ENCODE peak calls at places on chromosome 14, in seven cellular contexts. L is transverse colon, F is HCT116, E is H1, M is sigmoid colon, G is HL-60, D is HepG2. A is an unnamed sample.
A peak's percentile ranks its signal among the peaks of the same experiment; 100 is the strongest.

GRCh38 chr14:97977711-97978261 is 1180.6 kb downstream of the VRK1 start:
- DNase-seq in M (peak; percentile 91), E (peak; percentile 43), G (no peak), F (no peak), L (peak; percentile 75), D (no peak), A (no peak)

GRCh38 chr14:29262979-29263378 is 496.4 kb downstream of the FOXG1 start:
- DNase-seq in D (no peak), G (no peak), F (no peak), M (no peak), E (no peak), L (no peak), A (no peak)

GRCh38 chr14:31400031-31400638 is 20.2 kb downstream of the HEATR5A start:
- DNase-seq in L (no peak), G (no peak), E (no peak), F (no peak), M (no peak), D (no peak), A (no peak)

GRCh38 chr14:26395726-26396125 is 202.1 kb downstream of the NOVA1 start:
- DNase-seq in E (no peak), F (no peak), L (no peak), G (no peak), D (no peak), M (no peak), A (no peak)

GRCh38 chr14:97381309-97381708 is 584.1 kb downstream of the VRK1 start:
- DNase-seq in D (no peak), G (no peak), L (no peak), E (no peak), F (no peak), M (no peak), A (no peak)

GRCh38 chr14:86826641-86827040 is 1166.3 kb downstream of the GALC start:
- DNase-seq in D (no peak), F (no peak), G (no peak), M (no peak), L (no peak), E (no peak), A (no peak)

GRCh38 chr14:69844171-69844570 is 35.0 kb upstream of the SMOC1 start:
- DNase-seq in D (no peak), G (no peak), F (no peak), E (no peak), L (no peak), M (no peak), A (no peak)

GRCh38 chr14:69005432-69006148 is 26.5 kb upstream of the ACTN1 start:
- DNase-seq in D (peak; percentile 57), L (peak; percentile 51), M (peak; percentile 89), G (no peak), F (peak; percentile 47), E (no peak), A (no peak)

GRCh38 chr14:94689985-94690400 is 77.8 kb downstream of the SERPINA3 start:
- DNase-seq in L (no peak), F (no peak), E (no peak), M (peak; percentile 42), D (no peak), G (no peak), A (no peak)

GRCh38 chr14:88212691-88213090 is 110.4 kb downstream of the KCNK10 start:
- DNase-seq in D (no peak), E (no peak), G (no peak), L (no peak), M (no peak), F (no peak), A (no peak)

GRCh38 chr14:69850086-69850735 is 29.0 kb upstream of the SMOC1 start:
- DNase-seq in G (no peak), M (no peak), E (peak; percentile 43), F (no peak), D (peak; percentile 86), L (no peak), A (peak; percentile 29)

GRCh38 chr14:103542545-103543088 is 13.6 kb downstream of the TRMT61A start:
- DNase-seq in D (no peak), L (peak; percentile 66), F (no peak), M (peak; percentile 86), G (no peak), E (peak; percentile 90), A (peak; percentile 94)

GRCh38 chr14:69629225-69630127 is 18.1 kb downstream of the SUSD6 start:
- DNase-seq in E (no peak), G (no peak), F (no peak), M (no peak), D (no peak), L (no peak), A (no peak)

GRCh38 chr14:70034257-70034656 is 154.5 kb downstream of the SLC8A3 start:
- DNase-seq in L (no peak), F (no peak), E (no peak), M (no peak), G (no peak), D (no peak), A (no peak)

GRCh38 chr14:71362920-71363584 is 455.8 kb downstream of the PCNX1 start:
- DNase-seq in E (no peak), D (no peak), L (no peak), M (no peak), F (no peak), G (no peak), A (no peak)

GRCh38 chr14:89813485-89814080 is 140.9 kb downstream of the EFCAB11 start:
- DNase-seq in G (no peak), D (no peak), L (no peak), F (no peak), M (no peak), E (no peak), A (peak; percentile 67)

GRCh38 chr14:101496779-101497420 is 64.4 kb upstream of the DIO3 start:
- DNase-seq in F (no peak), L (peak; percentile 1), D (no peak), G (no peak), E (no peak), M (peak; percentile 48), A (no peak)

GRCh38 chr14:31243860-31244259 is 36.3 kb upstream of the HECTD1 start:
- DNase-seq in E (no peak), M (no peak), F (peak; percentile 96), D (no peak), L (peak; percentile 74), G (no peak), A (peak; percentile 27)

GRCh38 chr14:72678360-72678759 is 215.5 kb downstream of the DPF3 start:
- DNase-seq in D (no peak), G (no peak), M (no peak), F (no peak), L (no peak), E (no peak), A (no peak)

GRCh38 chr14:71328954-71329353 is 421.7 kb downstream of the PCNX1 start:
- DNase-seq in G (no peak), L (no peak), F (no peak), M (no peak), D (no peak), E (no peak), A (no peak)

DNA sequence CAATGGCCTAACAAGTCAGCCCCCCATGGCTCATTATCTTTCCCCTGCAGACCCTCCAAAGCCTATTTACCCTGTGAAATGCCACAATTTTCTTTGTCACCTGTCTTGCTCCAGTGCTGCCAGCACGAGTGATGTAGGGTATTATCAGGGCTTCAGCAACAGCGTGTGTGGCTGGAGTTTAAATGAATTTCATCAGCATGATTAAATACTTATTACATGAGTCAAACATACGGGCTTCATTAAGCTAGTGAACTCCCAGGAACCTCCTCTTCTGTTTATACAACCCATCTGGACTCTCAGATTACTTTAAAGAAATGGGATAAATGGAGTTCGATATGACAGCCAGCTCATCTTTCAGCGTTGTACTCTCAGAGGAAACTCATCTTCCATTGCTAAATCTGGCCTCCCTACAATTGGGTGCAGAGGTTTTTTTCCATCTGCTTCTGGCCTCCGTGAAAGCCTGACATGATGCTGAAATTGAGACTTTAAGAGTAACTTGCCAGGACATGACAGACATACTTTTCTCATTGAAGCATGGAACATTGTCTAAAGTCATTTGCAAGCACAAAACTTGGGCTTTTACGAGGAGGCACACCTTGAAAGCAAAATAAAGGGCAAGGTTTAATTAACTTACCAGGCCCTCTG is 135.8 kb downstream of the TMEM30B start:
- DNase-seq in E (no peak), D (no peak), M (no peak), F (no peak), G (no peak), L (no peak), A (no peak)
- TF ChIP-seq POLR2AphosphoS5 in E (no peak), D (no peak), M (no peak), F (no peak), G (no peak), L (peak; percentile 22), A (no peak)

DNA sequence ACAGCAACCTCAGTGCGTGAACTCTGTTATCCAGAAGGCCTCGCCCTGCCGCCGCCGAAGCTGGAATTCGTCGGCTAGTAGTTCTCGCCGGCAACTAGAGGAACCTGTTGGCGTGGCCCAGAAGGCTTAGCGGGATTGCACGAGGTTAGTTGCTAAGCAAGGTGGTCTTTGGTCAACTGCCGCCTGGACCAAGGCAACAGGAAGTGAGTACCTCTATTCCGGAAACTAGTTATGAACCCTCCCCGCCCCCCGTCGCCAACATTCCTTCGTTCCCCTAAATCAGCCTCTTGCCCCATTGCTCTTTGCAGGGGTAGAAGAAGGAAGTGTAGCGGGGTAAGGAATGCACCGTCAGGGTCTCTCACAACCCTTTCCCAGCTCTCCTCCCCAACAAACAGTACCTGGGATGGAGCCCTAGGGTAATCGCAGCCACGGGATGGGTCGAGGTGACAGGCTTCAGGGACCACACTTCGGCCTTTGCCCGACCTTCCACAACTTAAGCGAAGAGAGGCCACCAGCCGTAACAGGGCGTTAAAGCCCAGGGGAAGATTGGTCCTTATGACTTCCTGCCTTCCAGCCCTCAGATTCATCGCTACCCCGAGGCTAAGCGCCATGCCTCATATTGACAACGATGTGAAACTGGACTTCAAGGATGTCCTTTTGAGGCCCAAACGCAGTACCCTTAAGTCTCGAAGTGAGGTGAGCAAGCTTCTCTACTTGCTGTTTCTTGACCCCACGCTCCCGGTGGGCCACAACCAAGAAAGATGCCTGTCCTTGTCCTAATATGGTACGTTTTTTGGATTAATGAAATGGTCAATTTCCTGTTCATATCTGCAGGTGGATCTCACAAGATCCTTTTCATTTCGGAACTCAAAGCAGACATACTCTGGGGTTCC is at the start of gene GMPR2:
- DNase-seq in D (no peak), G (no peak), E (no peak), M (no peak), F (no peak), L (no peak), A (peak; percentile 94)
- TF ChIP-seq POLR2AphosphoS5 in D (peak; percentile 93), G (peak; percentile 84), E (peak; percentile 57), M (peak; percentile 39), F (no peak), L (peak; percentile 61), A (peak; percentile 68)

GRCh38 chr14:58239259-58240210 is 5.1 kb upstream of the PSMA3 start:
- DNase-seq in E (peak; percentile 86), D (peak; percentile 46), L (peak; percentile 79), M (peak; percentile 88), G (no peak), F (peak; percentile 26), A (peak; percentile 67)
- TF ChIP-seq POLR2AphosphoS5 in E (no peak), D (no peak), L (peak; percentile 42), M (peak; percentile 58), G (no peak), F (no peak), A (no peak)

GRCh38 chr14:93249128-93249831 is 42.2 kb downstream of the UBR7 start:
- DNase-seq in L (no peak), M (no peak), E (no peak), G (no peak), F (no peak), D (no peak), A (no peak)

GRCh38 chr14:93245764-93246420 is 38.8 kb downstream of the UBR7 start:
- DNase-seq in E (no peak), L (no peak), M (no peak), F (no peak), G (no peak), D (no peak), A (no peak)

GRCh38 chr14:93240678-93241000 is 33.6 kb downstream of the UBR7 start:
- DNase-seq in D (no peak), G (no peak), E (no peak), L (no peak), M (no peak), F (no peak), A (no peak)

GRCh38 chr14:93246534-93246933 is 39.5 kb downstream of the UBR7 start:
- DNase-seq in F (no peak), D (no peak), G (no peak), E (no peak), M (no peak), L (no peak), A (no peak)
- TF ChIP-seq POLR2AphosphoS5 in F (no peak), D (no peak), G (no peak), E (no peak), M (no peak), L (no peak), A (no peak)